ENCODE peak calls at places on chromosome 1, in five cellular contexts. One of them, this sample, is unnamed.

GRCh38 chr1:41613646-41614592 is 129.4 kb upstream of the EDN2 start:
- DNase-seq in right lobe of liver: no peak
- DNase-seq in HL-60: no peak
- DNase-seq in astrocyte of the cerebellum: no peak
- DNase-seq in fibroblast of mammary gland: peak; percentile 75
- DNase-seq in this sample: peak; percentile 73

GRCh38 chr1:160064164-160064563 is 5.8 kb downstream of the KCNJ10 start:
- DNase-seq in right lobe of liver: no peak
- DNase-seq in HL-60: no peak
- DNase-seq in astrocyte of the cerebellum: no peak
- DNase-seq in fibroblast of mammary gland: peak; percentile 55
- DNase-seq in this sample: no peak

GRCh38 chr1:117610036-117610435 is 4.2 kb downstream of the TENT5C start:
- DNase-seq in right lobe of liver: no peak
- DNase-seq in HL-60: no peak
- DNase-seq in astrocyte of the cerebellum: no peak
- DNase-seq in fibroblast of mammary gland: no peak
- DNase-seq in this sample: no peak

GRCh38 chr1:71621785-71622184 is 541.0 kb upstream of the ZRANB2 start:
- DNase-seq in right lobe of liver: no peak
- DNase-seq in HL-60: no peak
- DNase-seq in astrocyte of the cerebellum: no peak
- DNase-seq in fibroblast of mammary gland: peak; percentile 91
- DNase-seq in this sample: no peak

GRCh38 chr1:220880726-220881506 is 1.7 kb downstream of the HLX start:
- DNase-seq in right lobe of liver: peak; percentile 90
- DNase-seq in HL-60: peak; percentile 91
- DNase-seq in astrocyte of the cerebellum: peak; percentile 44
- DNase-seq in fibroblast of mammary gland: no peak
- DNase-seq in this sample: peak; percentile 60

GRCh38 chr1:173954179-173954578 is 37.1 kb upstream of the SERPINC1 start:
- DNase-seq in right lobe of liver: no peak
- DNase-seq in HL-60: no peak
- DNase-seq in astrocyte of the cerebellum: no peak
- DNase-seq in fibroblast of mammary gland: peak; percentile 36
- DNase-seq in this sample: peak; percentile 22

GRCh38 chr1:210523830-210524229 is 195.1 kb downstream of the HHAT start:
- DNase-seq in right lobe of liver: no peak
- DNase-seq in HL-60: no peak
- DNase-seq in astrocyte of the cerebellum: no peak
- DNase-seq in fibroblast of mammary gland: no peak
- DNase-seq in this sample: no peak

GRCh38 chr1:233412812-233413211 is 85.3 kb downstream of the MAP3K21 start:
- DNase-seq in right lobe of liver: no peak
- DNase-seq in HL-60: no peak
- DNase-seq in astrocyte of the cerebellum: no peak
- DNase-seq in fibroblast of mammary gland: peak; percentile 10
- DNase-seq in this sample: no peak

GRCh38 chr1:44784094-44785026 is 3.6 kb downstream of the BEST4 start:
- DNase-seq in right lobe of liver: no peak
- DNase-seq in HL-60: no peak
- DNase-seq in astrocyte of the cerebellum: no peak
- DNase-seq in fibroblast of mammary gland: no peak
- DNase-seq in this sample: no peak

GRCh38 chr1:93906480-93906879 is 2.8 kb downstream of the GCLM start:
- DNase-seq in right lobe of liver: no peak
- DNase-seq in HL-60: no peak
- DNase-seq in astrocyte of the cerebellum: no peak
- DNase-seq in fibroblast of mammary gland: no peak
- DNase-seq in this sample: no peak

GRCh38 chr1:95207223-95207935 is 26.6 kb upstream of the RWDD3 start:
- DNase-seq in right lobe of liver: no peak
- DNase-seq in HL-60: no peak
- DNase-seq in astrocyte of the cerebellum: no peak
- DNase-seq in fibroblast of mammary gland: no peak
- DNase-seq in this sample: no peak

GRCh38 chr1:32770221-32770731 is 46.9 kb downstream of the YARS1 start:
- DNase-seq in right lobe of liver: no peak
- DNase-seq in HL-60: no peak
- DNase-seq in astrocyte of the cerebellum: no peak
- DNase-seq in fibroblast of mammary gland: no peak
- DNase-seq in this sample: no peak

GRCh38 chr1:170200665-170201397 is 55.1 kb downstream of the NTMT2 start:
- DNase-seq in right lobe of liver: no peak
- DNase-seq in HL-60: no peak
- DNase-seq in astrocyte of the cerebellum: no peak
- DNase-seq in fibroblast of mammary gland: peak; percentile 40
- DNase-seq in this sample: peak; percentile 65
- TF ChIP-seq CTCF in right lobe of liver: no peak
- TF ChIP-seq CTCF in HL-60: no peak
- TF ChIP-seq CTCF in astrocyte of the cerebellum: no peak
- TF ChIP-seq CTCF in fibroblast of mammary gland: no peak
- TF ChIP-seq CTCF in this sample: peak; percentile 42

GRCh38 chr1:8814870-8815269 is 2.6 kb downstream of the RERE start:
- DNase-seq in right lobe of liver: no peak
- DNase-seq in HL-60: no peak
- DNase-seq in astrocyte of the cerebellum: no peak
- DNase-seq in fibroblast of mammary gland: no peak
- DNase-seq in this sample: no peak
- TF ChIP-seq CTCF in right lobe of liver: peak; percentile 33
- TF ChIP-seq CTCF in HL-60: no peak
- TF ChIP-seq CTCF in astrocyte of the cerebellum: peak; percentile 14
- TF ChIP-seq CTCF in fibroblast of mammary gland: no peak
- TF ChIP-seq CTCF in this sample: peak; percentile 17

GRCh38 chr1:182616130-182617074 is 12.2 kb upstream of the RGS16 start:
- DNase-seq in right lobe of liver: peak; percentile 81
- DNase-seq in HL-60: peak; percentile 45
- DNase-seq in astrocyte of the cerebellum: peak; percentile 94
- DNase-seq in fibroblast of mammary gland: peak; percentile 51
- DNase-seq in this sample: peak; percentile 93
- TF ChIP-seq CTCF in right lobe of liver: no peak
- TF ChIP-seq CTCF in HL-60: no peak
- TF ChIP-seq CTCF in astrocyte of the cerebellum: no peak
- TF ChIP-seq CTCF in fibroblast of mammary gland: no peak
- TF ChIP-seq CTCF in this sample: no peak

GRCh38 chr1:153776352-153776751 is 1.1 kb downstream of the SLC27A3 start:
- DNase-seq in right lobe of liver: no peak
- DNase-seq in HL-60: no peak
- DNase-seq in astrocyte of the cerebellum: no peak
- DNase-seq in fibroblast of mammary gland: no peak
- DNase-seq in this sample: no peak

GRCh38 chr1:153776971-153777370 is 1.8 kb downstream of the SLC27A3 start:
- DNase-seq in right lobe of liver: no peak
- DNase-seq in HL-60: no peak
- DNase-seq in astrocyte of the cerebellum: no peak
- DNase-seq in fibroblast of mammary gland: no peak
- DNase-seq in this sample: no peak

GRCh38 chr1:153774780-153775431 is at the start of gene SLC27A3:
- DNase-seq in right lobe of liver: peak; percentile 84
- DNase-seq in HL-60: no peak
- DNase-seq in astrocyte of the cerebellum: no peak
- DNase-seq in fibroblast of mammary gland: peak; percentile 64
- DNase-seq in this sample: peak; percentile 37

GRCh38 chr1:153774036-153774435 is 1.2 kb upstream of the SLC27A3 start:
- DNase-seq in right lobe of liver: no peak
- DNase-seq in HL-60: no peak
- DNase-seq in astrocyte of the cerebellum: no peak
- DNase-seq in fibroblast of mammary gland: no peak
- DNase-seq in this sample: no peak

DNA sequence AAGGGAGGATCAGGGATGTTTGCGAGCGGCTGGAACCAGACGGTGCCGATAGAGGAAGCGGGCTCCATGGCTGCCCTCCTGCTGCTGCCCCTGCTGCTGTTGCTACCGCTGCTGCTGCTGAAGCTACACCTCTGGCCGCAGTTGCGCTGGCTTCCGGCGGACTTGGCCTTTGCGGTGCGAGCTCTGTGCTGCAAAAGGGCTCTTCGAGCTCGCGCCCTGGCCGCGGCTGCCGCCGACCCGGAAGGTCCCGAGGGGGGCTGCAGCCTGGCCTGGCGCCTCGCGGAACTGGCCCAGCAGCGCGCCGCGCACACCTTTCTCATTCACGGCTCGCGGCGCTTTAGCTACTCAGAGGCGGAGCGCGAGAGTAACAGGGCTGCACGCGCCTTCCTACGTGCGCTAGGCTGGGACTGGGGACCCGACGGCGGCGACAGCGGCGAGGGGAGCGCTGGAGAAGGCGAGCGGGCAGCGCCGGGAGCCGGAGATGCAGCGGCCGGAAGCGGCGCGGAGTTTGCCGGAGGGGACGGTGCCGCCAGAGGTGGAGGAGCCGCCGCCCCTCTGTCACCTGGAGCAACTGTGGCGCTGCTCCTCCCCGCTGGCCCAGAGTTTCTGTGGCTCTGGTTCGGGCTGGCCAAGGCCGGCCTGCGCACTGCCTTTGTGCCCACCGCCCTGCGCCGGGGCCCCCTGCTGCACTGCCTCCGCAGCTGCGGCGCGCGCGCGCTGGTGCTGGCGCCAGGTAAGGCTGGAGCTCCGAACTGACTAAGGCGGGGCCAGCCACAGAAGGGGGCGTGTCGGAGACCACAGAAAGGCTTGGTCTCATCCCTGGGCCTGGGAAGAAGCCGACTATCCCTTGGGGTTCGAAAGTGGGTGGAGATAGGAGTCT is 465 bp downstream of the SLC27A3 start:
- DNase-seq in right lobe of liver: peak; percentile 82
- DNase-seq in HL-60: peak; percentile 78
- DNase-seq in astrocyte of the cerebellum: no peak
- DNase-seq in fibroblast of mammary gland: peak; percentile 58
- DNase-seq in this sample: peak; percentile 63
- TF ChIP-seq CTCF in right lobe of liver: peak; percentile 4
- TF ChIP-seq CTCF in HL-60: no peak
- TF ChIP-seq CTCF in astrocyte of the cerebellum: no peak
- TF ChIP-seq CTCF in fibroblast of mammary gland: no peak
- TF ChIP-seq CTCF in this sample: no peak

This sample was measured in choroid plexus epithelial cell.